ENCODE peak calls at places on chromosomes 13 and 19, in six cellular contexts. One of them, this sample, is unnamed.

GRCh38 chr13:81745391-81745790 is 1404.5 kb upstream of the SPRY2 start:
- DNase-seq in Peyer's patch: no peak
- DNase-seq in uterus: no peak
- DNase-seq in transverse colon: no peak
- DNase-seq in adrenal gland: no peak
- DNase-seq in body of pancreas: no peak
- DNase-seq in this sample: no peak

GRCh38 chr19:56083668-56084067 is 37.4 kb downstream of the ZNF787 start:
- DNase-seq in adrenal gland: no peak
- DNase-seq in body of pancreas: no peak
- DNase-seq in transverse colon: no peak
- DNase-seq in uterus: no peak
- DNase-seq in Peyer's patch: no peak
- DNase-seq in this sample: no peak

GRCh38 chr19:17184381-17184841 is 30.7 kb upstream of the USE1 start:
- DNase-seq in uterus: no peak
- DNase-seq in body of pancreas: no peak
- DNase-seq in transverse colon: peak
- DNase-seq in adrenal gland: no peak
- DNase-seq in Peyer's patch: peak
- DNase-seq in this sample: no peak

GRCh38 chr19:55621673-55622231 is 2.6 kb downstream of the ZNF784 start:
- DNase-seq in transverse colon: no peak
- DNase-seq in Peyer's patch: no peak
- DNase-seq in adrenal gland: peak
- DNase-seq in uterus: no peak
- DNase-seq in body of pancreas: no peak
- DNase-seq in this sample: no peak

GRCh38 chr13:112331675-112332074 is 44.5 kb upstream of the SPACA7 start:
- DNase-seq in body of pancreas: no peak
- DNase-seq in uterus: no peak
- DNase-seq in adrenal gland: no peak
- DNase-seq in Peyer's patch: no peak
- DNase-seq in transverse colon: no peak
- DNase-seq in this sample: no peak

GRCh38 chr13:45623516-45624090 is 8.1 kb upstream of the ERICH6B start:
- DNase-seq in Peyer's patch: no peak
- DNase-seq in body of pancreas: no peak
- DNase-seq in uterus: no peak
- DNase-seq in transverse colon: no peak
- DNase-seq in adrenal gland: no peak
- DNase-seq in this sample: no peak

GRCh38 chr19:16207490-16208025 is 9.8 kb downstream of the AP1M1 start:
- DNase-seq in Peyer's patch: no peak
- DNase-seq in uterus: no peak
- DNase-seq in adrenal gland: no peak
- DNase-seq in transverse colon: no peak
- DNase-seq in body of pancreas: no peak
- DNase-seq in this sample: peak

GRCh38 chr19:44672226-44672625 is 944 bp downstream of the CEACAM19 start:
- DNase-seq in Peyer's patch: no peak
- DNase-seq in adrenal gland: no peak
- DNase-seq in transverse colon: no peak
- DNase-seq in body of pancreas: no peak
- DNase-seq in uterus: no peak
- DNase-seq in this sample: no peak

GRCh38 chr19:33403221-33403972 is 29.9 kb downstream of the CEBPG start:
- DNase-seq in adrenal gland: no peak
- DNase-seq in body of pancreas: peak
- DNase-seq in transverse colon: peak
- DNase-seq in uterus: no peak
- DNase-seq in Peyer's patch: no peak
- DNase-seq in this sample: peak

GRCh38 chr13:87274209-87274819 is 396.9 kb upstream of the SLITRK5 start:
- DNase-seq in uterus: no peak
- DNase-seq in transverse colon: peak
- DNase-seq in Peyer's patch: no peak
- DNase-seq in body of pancreas: peak
- DNase-seq in adrenal gland: peak
- DNase-seq in this sample: no peak

GRCh38 chr19:12656899-12657571 is 9.5 kb downstream of the MAN2B1 start:
- DNase-seq in transverse colon: no peak
- DNase-seq in uterus: no peak
- DNase-seq in body of pancreas: no peak
- DNase-seq in adrenal gland: no peak
- DNase-seq in Peyer's patch: no peak
- DNase-seq in this sample: no peak

GRCh38 chr19:8890260-8890659 is 58.1 kb downstream of the MBD3L1 start:
- DNase-seq in body of pancreas: no peak
- DNase-seq in transverse colon: no peak
- DNase-seq in uterus: no peak
- DNase-seq in adrenal gland: no peak
- DNase-seq in Peyer's patch: no peak
- DNase-seq in this sample: no peak

GRCh38 chr19:37932985-37933953 is 26.3 kb downstream of the SIPA1L3 start:
- DNase-seq in body of pancreas: no peak
- DNase-seq in Peyer's patch: no peak
- DNase-seq in transverse colon: peak
- DNase-seq in adrenal gland: no peak
- DNase-seq in uterus: no peak
- DNase-seq in this sample: no peak

GRCh38 chr19:46963093-46963734 is 56.4 kb upstream of the NPAS1 start:
- DNase-seq in body of pancreas: no peak
- DNase-seq in Peyer's patch: no peak
- DNase-seq in transverse colon: no peak
- DNase-seq in adrenal gland: no peak
- DNase-seq in uterus: no peak
- DNase-seq in this sample: no peak

GRCh38 chr19:41740415-41741243 is 14.7 kb upstream of the CEACAM6 start:
- DNase-seq in Peyer's patch: no peak
- DNase-seq in body of pancreas: no peak
- DNase-seq in adrenal gland: no peak
- DNase-seq in uterus: no peak
- DNase-seq in transverse colon: no peak
- DNase-seq in this sample: no peak

GRCh38 chr13:57630661-57631606 is 610 bp upstream of the PCDH17 start:
- DNase-seq in Peyer's patch: no peak
- DNase-seq in transverse colon: no peak
- DNase-seq in adrenal gland: no peak
- DNase-seq in body of pancreas: no peak
- DNase-seq in uterus: no peak
- DNase-seq in this sample: no peak

GRCh38 chr13:80516818-80517348 is 176.0 kb upstream of the SPRY2 start:
- DNase-seq in adrenal gland: no peak
- DNase-seq in Peyer's patch: no peak
- DNase-seq in body of pancreas: no peak
- DNase-seq in uterus: no peak
- DNase-seq in transverse colon: no peak
- DNase-seq in this sample: no peak

GRCh38 chr19:632228-633067 is 889 bp downstream of the POLRMT start:
- DNase-seq in uterus: no peak
- DNase-seq in adrenal gland: no peak
- DNase-seq in body of pancreas: no peak
- DNase-seq in Peyer's patch: no peak
- DNase-seq in transverse colon: peak
- DNase-seq in this sample: no peak

GRCh38 chr13:99812611-99813010 is 159.0 kb downstream of the ZIC5 start:
- DNase-seq in Peyer's patch: no peak
- DNase-seq in adrenal gland: no peak
- DNase-seq in uterus: no peak
- DNase-seq in transverse colon: no peak
- DNase-seq in body of pancreas: peak
- DNase-seq in this sample: no peak

GRCh38 chr13:67119481-67119883 is 110.7 kb downstream of the PCDH9 start:
- DNase-seq in uterus: no peak
- DNase-seq in adrenal gland: no peak
- DNase-seq in body of pancreas: no peak
- DNase-seq in transverse colon: no peak
- DNase-seq in Peyer's patch: no peak
- DNase-seq in this sample: no peak

GRCh38 chr13:51912091-51912490 is 50.3 kb downstream of the CCDC70 start:
- DNase-seq in transverse colon: no peak
- DNase-seq in body of pancreas: peak
- DNase-seq in Peyer's patch: no peak
- DNase-seq in uterus: no peak
- DNase-seq in adrenal gland: no peak
- DNase-seq in this sample: no peak

GRCh38 chr19:16849168-16849567 is 20.0 kb downstream of the SIN3B start:
- DNase-seq in adrenal gland: no peak
- DNase-seq in body of pancreas: no peak
- DNase-seq in Peyer's patch: no peak
- DNase-seq in transverse colon: peak
- DNase-seq in uterus: no peak
- DNase-seq in this sample: no peak

GRCh38 chr13:29140277-29140676 is 320.1 kb downstream of the MTUS2 start:
- DNase-seq in adrenal gland: no peak
- DNase-seq in uterus: no peak
- DNase-seq in Peyer's patch: no peak
- DNase-seq in transverse colon: no peak
- DNase-seq in body of pancreas: no peak
- DNase-seq in this sample: no peak

DNA sequence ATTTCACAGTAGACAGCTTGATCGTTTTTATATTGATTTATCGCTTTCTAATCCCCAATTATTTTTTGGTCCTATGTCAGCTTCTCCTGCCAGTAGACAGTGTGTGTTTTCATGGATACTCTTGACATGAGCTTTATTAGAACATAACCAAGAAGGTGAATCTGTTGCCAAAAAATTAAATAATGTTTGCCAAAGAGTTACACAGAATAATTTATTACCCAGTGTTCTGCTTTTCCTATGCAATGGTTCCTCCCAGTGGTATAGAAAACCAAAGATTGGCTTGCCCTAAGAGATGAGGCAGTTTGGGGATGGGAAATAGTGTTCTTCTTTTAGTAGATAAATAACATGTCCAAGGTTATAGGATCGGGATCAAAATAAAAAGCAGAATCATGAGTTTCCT is 8.5 kb upstream of the FRY start:
- DNase-seq in adrenal gland: no peak
- DNase-seq in transverse colon: no peak
- DNase-seq in uterus: no peak
- DNase-seq in Peyer's patch: no peak
- DNase-seq in body of pancreas: no peak
- DNase-seq in this sample: no peak
- TF ChIP-seq CTCF in adrenal gland: no peak
- TF ChIP-seq CTCF in transverse colon: no peak
- TF ChIP-seq CTCF in uterus: no peak
- TF ChIP-seq CTCF in Peyer's patch: no peak
- TF ChIP-seq CTCF in body of pancreas: no peak
- TF ChIP-seq CTCF in this sample: no peak

DNA sequence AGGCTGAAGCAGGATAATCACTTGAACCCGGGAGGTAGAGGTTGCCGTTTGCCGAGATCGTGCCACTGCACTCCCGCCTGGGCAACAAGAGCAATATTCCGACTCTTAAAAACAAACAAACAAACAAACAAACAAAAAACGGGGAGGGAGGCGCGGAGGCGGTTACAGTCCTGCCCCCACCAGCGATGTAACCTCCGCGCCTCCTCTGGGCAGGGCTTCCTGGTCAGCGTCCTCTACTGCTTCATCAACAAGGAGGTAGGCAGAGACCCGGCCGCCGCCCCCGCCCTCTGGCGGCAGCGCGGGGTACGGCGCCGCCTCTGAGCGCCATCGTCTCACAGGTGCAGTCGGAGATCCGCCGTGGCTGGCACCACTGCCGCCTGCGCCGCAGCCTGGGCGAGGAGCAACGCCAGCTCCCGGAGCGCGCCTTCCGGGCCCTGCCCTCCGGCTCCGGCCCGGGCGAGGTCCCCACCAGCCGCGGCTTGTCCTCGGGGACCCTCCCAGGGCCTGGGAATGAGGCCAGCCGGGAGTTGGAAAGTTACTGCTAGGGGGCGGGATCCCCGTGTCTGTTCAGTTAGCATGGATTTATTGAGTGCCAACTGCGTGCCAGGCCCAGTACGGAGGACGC is 10.2 kb downstream of the SNRPD2 start:
- DNase-seq in Peyer's patch: peak
- DNase-seq in body of pancreas: peak
- DNase-seq in adrenal gland: peak
- DNase-seq in uterus: peak
- DNase-seq in transverse colon: peak
- DNase-seq in this sample: peak
- TF ChIP-seq POLR2A in Peyer's patch: peak
- TF ChIP-seq POLR2A in body of pancreas: peak
- TF ChIP-seq POLR2A in adrenal gland: peak
- TF ChIP-seq POLR2A in uterus: peak
- TF ChIP-seq POLR2A in transverse colon: peak
- TF ChIP-seq POLR2A in this sample: no peak

DNA sequence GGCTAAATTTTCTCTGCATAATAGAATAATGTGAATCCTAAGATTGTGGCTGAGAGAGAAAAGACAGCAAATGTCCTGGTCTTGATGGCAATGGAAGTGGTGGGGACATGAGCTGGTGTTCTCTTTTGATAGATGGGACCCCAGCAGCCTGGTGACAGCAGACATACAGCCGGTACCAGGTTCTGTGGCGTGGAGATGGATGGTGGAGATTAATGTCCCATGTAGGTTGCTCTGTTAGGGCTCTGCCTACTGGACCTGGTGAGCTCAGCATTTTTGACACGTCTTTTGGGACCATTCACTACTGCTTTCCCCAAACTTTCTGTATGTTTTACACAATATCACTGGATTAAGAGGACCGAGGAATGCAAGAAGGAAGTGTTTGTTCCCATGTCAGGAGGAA is 8.2 kb upstream of the SIGLEC14 start:
- DNase-seq in transverse colon: no peak
- DNase-seq in uterus: no peak
- DNase-seq in body of pancreas: no peak
- DNase-seq in adrenal gland: no peak
- DNase-seq in Peyer's patch: no peak
- DNase-seq in this sample: no peak
- TF ChIP-seq CTCF in transverse colon: no peak
- TF ChIP-seq CTCF in uterus: no peak
- TF ChIP-seq CTCF in body of pancreas: no peak
- TF ChIP-seq CTCF in adrenal gland: no peak
- TF ChIP-seq CTCF in Peyer's patch: no peak
- TF ChIP-seq CTCF in this sample: no peak

DNA sequence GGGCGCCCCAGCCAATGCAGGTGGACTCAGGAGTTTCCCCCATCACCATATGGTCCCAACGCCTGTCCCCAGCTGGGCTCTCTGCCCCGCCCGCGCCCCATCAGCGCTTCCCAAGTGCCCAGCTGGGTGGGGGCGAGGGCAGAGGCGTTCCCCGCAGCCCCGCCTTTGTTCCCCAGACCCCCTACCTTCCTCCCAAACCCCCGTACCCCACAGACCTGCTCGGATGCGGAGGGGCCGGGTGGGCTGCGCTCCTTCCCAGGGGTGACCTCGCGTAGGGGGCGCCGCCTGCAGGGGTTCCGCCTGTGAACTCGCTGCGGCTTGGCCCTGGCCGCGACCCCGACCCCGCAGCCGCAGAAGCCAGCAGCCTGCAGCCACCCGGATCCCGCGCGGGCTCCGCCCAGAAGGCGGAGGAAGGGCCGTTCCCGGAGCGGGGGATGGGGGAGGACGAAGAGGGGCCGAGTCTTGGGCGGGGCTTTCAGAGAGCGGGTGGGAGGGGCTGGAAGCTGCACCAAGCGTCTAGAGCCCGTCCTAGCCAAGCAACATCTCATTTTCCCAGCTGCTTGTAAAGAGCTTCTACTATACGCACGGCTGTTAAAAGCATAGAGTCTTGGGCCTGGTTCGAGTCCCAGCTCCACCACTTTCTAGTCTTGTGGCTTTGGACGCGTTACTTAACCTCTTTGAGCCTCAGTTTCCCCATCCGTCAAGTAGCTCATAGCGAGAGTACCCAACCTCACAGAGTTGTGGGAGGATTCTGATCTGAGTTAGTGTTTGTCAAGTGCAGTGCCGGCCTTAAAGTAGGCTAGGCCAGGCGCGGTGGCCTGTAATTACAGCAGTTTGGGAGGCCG is at the start of gene RAB3D:
- DNase-seq in Peyer's patch: peak
- DNase-seq in body of pancreas: peak
- DNase-seq in transverse colon: peak
- DNase-seq in adrenal gland: peak
- DNase-seq in uterus: peak
- DNase-seq in this sample: peak
- TF ChIP-seq POLR2A in Peyer's patch: peak
- TF ChIP-seq POLR2A in body of pancreas: peak
- TF ChIP-seq POLR2A in transverse colon: peak
- TF ChIP-seq POLR2A in adrenal gland: no peak
- TF ChIP-seq POLR2A in uterus: peak
- TF ChIP-seq POLR2A in this sample: no peak

This sample was measured in sigmoid colon.